ENCODE peak calls at places on chromosomes 2 and 18, in four cellular contexts. One of them, this sample, is unnamed.

GRCh38 chr2:28528206-28528605 is 32.3 kb downstream of the PLB1 start:
- DNase-seq in OCI-LY7: no peak
- DNase-seq in cerebellar cortex: no peak
- DNase-seq in Calu3: no peak
- DNase-seq in this sample: no peak

GRCh38 chr2:150832686-150833085 is 345.2 kb upstream of the RND3 start:
- DNase-seq in Calu3: no peak
- DNase-seq in OCI-LY7: no peak
- DNase-seq in cerebellar cortex: no peak
- DNase-seq in this sample: no peak

GRCh38 chr2:202237787-202238233 is 587 bp downstream of the SUMO1 start:
- DNase-seq in cerebellar cortex: peak
- DNase-seq in Calu3: peak
- DNase-seq in OCI-LY7: no peak
- DNase-seq in this sample: peak

GRCh38 chr2:184472481-184472880 is 125.8 kb upstream of the ZNF804A start:
- DNase-seq in Calu3: no peak
- DNase-seq in OCI-LY7: no peak
- DNase-seq in cerebellar cortex: no peak
- DNase-seq in this sample: no peak

GRCh38 chr2:67388680-67389079 is 8.5 kb upstream of the ETAA1 start:
- DNase-seq in OCI-LY7: no peak
- DNase-seq in cerebellar cortex: no peak
- DNase-seq in Calu3: no peak
- DNase-seq in this sample: no peak

GRCh38 chr2:230542751-230543150 is 126.8 kb downstream of the SP100 start:
- DNase-seq in OCI-LY7: no peak
- DNase-seq in Calu3: no peak
- DNase-seq in cerebellar cortex: no peak
- DNase-seq in this sample: no peak

GRCh38 chr2:85095094-85095493 is 38.1 kb upstream of the TCF7L1 start:
- DNase-seq in Calu3: no peak
- DNase-seq in OCI-LY7: no peak
- DNase-seq in cerebellar cortex: no peak
- DNase-seq in this sample: no peak

GRCh38 chr2:187875271-187875670 is 321.0 kb upstream of the TFPI start:
- DNase-seq in cerebellar cortex: no peak
- DNase-seq in Calu3: no peak
- DNase-seq in OCI-LY7: no peak
- DNase-seq in this sample: no peak

GRCh38 chr2:36357506-36358316 is 2.1 kb downstream of the CRIM1 start:
- DNase-seq in Calu3: peak
- DNase-seq in OCI-LY7: peak
- DNase-seq in cerebellar cortex: peak
- DNase-seq in this sample: peak

GRCh38 chr2:230593765-230594164 is 118.9 kb upstream of the CAB39 start:
- DNase-seq in OCI-LY7: no peak
- DNase-seq in cerebellar cortex: no peak
- DNase-seq in Calu3: no peak
- DNase-seq in this sample: no peak

GRCh38 chr2:28291811-28292455 is 100.7 kb upstream of the FOSL2 start:
- DNase-seq in cerebellar cortex: no peak
- DNase-seq in Calu3: no peak
- DNase-seq in OCI-LY7: no peak
- DNase-seq in this sample: no peak

GRCh38 chr2:119259296-119259860 is 35.7 kb downstream of the STEAP3 start:
- DNase-seq in OCI-LY7: no peak
- DNase-seq in Calu3: no peak
- DNase-seq in cerebellar cortex: no peak
- DNase-seq in this sample: no peak

GRCh38 chr18:67400502-67401117 is 115.9 kb downstream of the DSEL start:
- DNase-seq in Calu3: no peak
- DNase-seq in OCI-LY7: no peak
- DNase-seq in cerebellar cortex: no peak
- DNase-seq in this sample: no peak

GRCh38 chr2:42424033-42424432 is 63.0 kb upstream of the COX7A2L start:
- DNase-seq in Calu3: no peak
- DNase-seq in cerebellar cortex: no peak
- DNase-seq in OCI-LY7: no peak
- DNase-seq in this sample: no peak

GRCh38 chr2:61959381-61960293 is 54.2 kb downstream of the COMMD1 start:
- DNase-seq in Calu3: no peak
- DNase-seq in cerebellar cortex: no peak
- DNase-seq in OCI-LY7: no peak
- DNase-seq in this sample: peak

GRCh38 chr2:231482806-231483391 is 18.6 kb upstream of the NCL start:
- DNase-seq in Calu3: peak
- DNase-seq in OCI-LY7: peak
- DNase-seq in cerebellar cortex: peak
- DNase-seq in this sample: peak

GRCh38 chr2:190742431-190742830 is 93.5 kb downstream of the NAB1 start:
- DNase-seq in cerebellar cortex: no peak
- DNase-seq in Calu3: no peak
- DNase-seq in OCI-LY7: no peak
- DNase-seq in this sample: no peak

GRCh38 chr2:449246-450067 is 161.6 kb upstream of the ALKAL2 start:
- DNase-seq in Calu3: no peak
- DNase-seq in cerebellar cortex: no peak
- DNase-seq in OCI-LY7: no peak
- DNase-seq in this sample: no peak

GRCh38 chr2:126810001-126810400 is 88.7 kb upstream of the TEX51 start:
- DNase-seq in cerebellar cortex: no peak
- DNase-seq in OCI-LY7: no peak
- DNase-seq in Calu3: no peak
- DNase-seq in this sample: no peak

GRCh38 chr2:145593991-145594702 is 1074.2 kb upstream of the ZEB2 start:
- DNase-seq in Calu3: peak
- DNase-seq in OCI-LY7: no peak
- DNase-seq in cerebellar cortex: no peak
- DNase-seq in this sample: no peak

GRCh38 chr2:68853915-68854314 is 17.3 kb downstream of the BMP10 start:
- DNase-seq in OCI-LY7: no peak
- DNase-seq in cerebellar cortex: no peak
- DNase-seq in Calu3: no peak
- DNase-seq in this sample: no peak

GRCh38 chr2:180040146-180040925 is 33.2 kb upstream of the CWC22 start:
- DNase-seq in cerebellar cortex: no peak
- DNase-seq in OCI-LY7: no peak
- DNase-seq in Calu3: no peak
- DNase-seq in this sample: no peak

GRCh38 chr2:67666386-67667053 is 269.4 kb downstream of the ETAA1 start:
- DNase-seq in Calu3: no peak
- DNase-seq in OCI-LY7: no peak
- DNase-seq in cerebellar cortex: no peak
- DNase-seq in this sample: no peak

GRCh38 chr2:39492095-39492590 is 55.1 kb upstream of the MAP4K3 start:
- DNase-seq in OCI-LY7: peak
- DNase-seq in Calu3: peak
- DNase-seq in cerebellar cortex: no peak
- DNase-seq in this sample: peak

GRCh38 chr2:226223704-226224103 is 575.9 kb downstream of the IRS1 start:
- DNase-seq in OCI-LY7: no peak
- DNase-seq in cerebellar cortex: no peak
- DNase-seq in Calu3: no peak
- DNase-seq in this sample: no peak

GRCh38 chr2:240869956-240870875 is 1.6 kb downstream of the AGXT start:
- DNase-seq in cerebellar cortex: no peak
- DNase-seq in OCI-LY7: no peak
- DNase-seq in Calu3: no peak
- DNase-seq in this sample: no peak

GRCh38 chr18:59376351-59376935 is 17.4 kb upstream of the LMAN1 start:
- DNase-seq in cerebellar cortex: no peak
- DNase-seq in Calu3: no peak
- DNase-seq in OCI-LY7: no peak
- DNase-seq in this sample: no peak